ENCODE peak calls at places on chromosomes 3 and 15, in six cellular contexts. L is mesothelial cell of epicardium, A is breast epithelium, H is mammary epithelial cell, B is body of pancreas, R is NB4. K is an unnamed sample.

GRCh38 chr3:158668506-158668905 is 3.9 kb downstream of the LXN start:
- DNase-seq in L (no peak), A (no peak), H (no peak), B (no peak), R (no peak), K (no peak)

GRCh38 chr3:50340404-50341329 is at the start of gene RASSF1:
- DNase-seq in L (no peak), A (no peak), H (no peak), B (no peak), R (peak), K (no peak)

GRCh38 chr15:50145451-50145872 is 26.4 kb upstream of the ATP8B4 start:
- DNase-seq in L (no peak), A (no peak), H (peak), B (peak), R (peak), K (no peak)

GRCh38 chr15:94231728-94232086 is 346 bp downstream of the MCTP2 start:
- DNase-seq in L (peak), A (no peak), H (no peak), B (no peak), R (peak), K (no peak)

GRCh38 chr3:73026111-73026510 is 29.5 kb downstream of the PPP4R2 start:
- DNase-seq in L (no peak), A (no peak), H (no peak), B (no peak), R (no peak), K (no peak)

GRCh38 chr15:75661041-75661778 is 13.5 kb downstream of the SNX33 start:
- DNase-seq in L (peak), A (peak), H (peak), B (peak), R (peak), K (no peak)

GRCh38 chr3:141308588-141309218 is 59.6 kb upstream of the ZBTB38 start:
- DNase-seq in L (peak), A (peak), H (peak), B (peak), R (no peak), K (no peak)

GRCh38 chr15:88207565-88207964 is 49.0 kb downstream of the NTRK3 start:
- DNase-seq in L (no peak), A (no peak), H (no peak), B (no peak), R (no peak), K (no peak)

GRCh38 chr3:134916276-134916961 is 121.4 kb downstream of the EPHB1 start:
- DNase-seq in L (no peak), A (no peak), H (no peak), B (no peak), R (no peak), K (no peak)

GRCh38 chr15:39235084-39235795 is 345.6 kb upstream of the THBS1 start:
- DNase-seq in L (no peak), A (no peak), H (peak), B (no peak), R (peak), K (no peak)

GRCh38 chr15:96693990-96694517 is 363.6 kb downstream of the NR2F2 start:
- DNase-seq in L (no peak), A (no peak), H (peak), B (no peak), R (peak), K (no peak)

GRCh38 chr3:13711911-13712650 is 163.2 kb downstream of the FBLN2 start:
- DNase-seq in L (peak), A (peak), H (no peak), B (no peak), R (no peak), K (no peak)

GRCh38 chr3:179186426-179186825 is 38.3 kb downstream of the PIK3CA start:
- DNase-seq in L (no peak), A (no peak), H (no peak), B (no peak), R (no peak), K (no peak)

GRCh38 chr3:149224736-149225594 is 3.3 kb upstream of the CP start:
- DNase-seq in L (no peak), A (no peak), H (peak), B (peak), R (peak), K (no peak)

GRCh38 chr3:12878026-12878636 is 36.8 kb upstream of the RPL32 start:
- DNase-seq in L (no peak), A (no peak), H (no peak), B (no peak), R (no peak), K (no peak)

GRCh38 chr3:50519471-50520089 is 16.1 kb upstream of the CACNA2D2 start:
- DNase-seq in L (peak), A (peak), H (peak), B (peak), R (peak), K (peak)

GRCh38 chr15:90481023-90481422 is 48.7 kb upstream of the CRTC3 start:
- DNase-seq in L (no peak), A (no peak), H (no peak), B (no peak), R (peak), K (no peak)

GRCh38 chr15:90483012-90483307 is 46.8 kb upstream of the CRTC3 start:
- DNase-seq in L (no peak), A (no peak), H (no peak), B (no peak), R (no peak), K (no peak)

GRCh38 chr15:90482124-90483011 is 47.4 kb upstream of the CRTC3 start:
- DNase-seq in L (peak), A (no peak), H (no peak), B (peak), R (peak), K (no peak)

GRCh38 chr15:90478981-90479481 is 50.7 kb upstream of the CRTC3 start:
- DNase-seq in L (no peak), A (no peak), H (peak), B (peak), R (no peak), K (no peak)

GRCh38 chr15:90479656-90480055 is 50.1 kb upstream of the CRTC3 start:
- DNase-seq in L (peak), A (peak), H (peak), B (peak), R (no peak), K (no peak)
- TF ChIP-seq CTCF in L (no peak), A (no peak), H (no peak), B (no peak), R (no peak), K (no peak)

GRCh38 chr3:31291818-31292217 is 240.9 kb upstream of the STT3B start:
- DNase-seq in L (no peak), A (no peak), H (peak), B (no peak), R (no peak), K (no peak)
- TF ChIP-seq CTCF in L (no peak), A (no peak), H (no peak), B (no peak), R (no peak), K (no peak)

GRCh38 chr3:45055411-45056143 is 29.5 kb downstream of the CLEC3B start:
- DNase-seq in L (no peak), A (no peak), H (no peak), B (no peak), R (peak), K (no peak)
- TF ChIP-seq CTCF in L (no peak), A (no peak), H (peak), B (no peak), R (peak), K (no peak)

GRCh38 chr3:187974857-187975257 is 179.1 kb upstream of the LPP start:
- DNase-seq in L (no peak), A (no peak), H (no peak), B (no peak), R (no peak), K (no peak)
- TF ChIP-seq CTCF in L (no peak), A (no peak), H (no peak), B (peak), R (no peak), K (no peak)